ENCODE peak calls at places on chromosome 22, in four cellular contexts. E, F, T and U are unnamed samples.

GRCh38 chr22:33720166-33720878 is 200.0 kb downstream of the LARGE1 start:
- DNase-seq in T (no peak), E (no peak), F (no peak), U (no peak)

GRCh38 chr22:39773976-39774539 is 119.5 kb downstream of the ENTHD1 start:
- DNase-seq in F (peak), T (no peak), E (peak), U (peak)

GRCh38 chr22:33640900-33641299 is 279.4 kb downstream of the LARGE1 start:
- DNase-seq in F (no peak), T (no peak), E (no peak), U (no peak)

GRCh38 chr22:43749473-43749872 is 62.6 kb downstream of the EFCAB6 start:
- DNase-seq in T (no peak), F (no peak), E (no peak), U (no peak)

GRCh38 chr22:16955678-16956210 is 52.3 kb downstream of the GAB4 start:
- DNase-seq in F (no peak), E (no peak), T (no peak), U (no peak)

GRCh38 chr22:40484906-40485660 is 114.7 kb downstream of the SGSM3 start:
- DNase-seq in E (no peak), F (no peak), T (no peak), U (peak)

GRCh38 chr22:44550666-44551491 is 52.8 kb upstream of the RTL6 start:
- DNase-seq in T (no peak), E (peak), F (peak), U (peak)

GRCh38 chr22:35552846-35553245 is 12.2 kb downstream of the RASD2 start:
- DNase-seq in T (no peak), F (no peak), E (no peak), U (no peak)

GRCh38 chr22:23213581-23214341 is 33.5 kb downstream of the BCR start:
- DNase-seq in E (no peak), F (no peak), T (no peak), U (no peak)

GRCh38 chr22:21741790-21742189 is 6.2 kb upstream of the YPEL1 start:
- DNase-seq in F (no peak), T (no peak), E (no peak), U (no peak)

GRCh38 chr22:25930710-25931353 is 188.8 kb downstream of the MYO18B start:
- DNase-seq in E (no peak), F (no peak), T (no peak), U (no peak)

GRCh38 chr22:28514314-28514713 is 165.3 kb downstream of the TTC28 start:
- DNase-seq in T (no peak), E (no peak), F (no peak), U (no peak)

GRCh38 chr22:44807232-44807631 is 54.9 kb downstream of the ARHGAP8 start:
- DNase-seq in F (no peak), E (no peak), T (no peak), U (no peak)

GRCh38 chr22:45451988-45452387 is 38.5 kb downstream of the RIBC2 start:
- DNase-seq in T (no peak), E (no peak), F (no peak), U (no peak)

GRCh38 chr22:35850831-35851230 is 133.2 kb downstream of the APOL5 start:
- DNase-seq in E (no peak), T (no peak), F (no peak), U (no peak)

GRCh38 chr22:19289475-19290161 is 1.9 kb downstream of the CLTCL1 start:
- DNase-seq in F (no peak), E (no peak), T (no peak), U (peak)

GRCh38 chr22:23282089-23282501 is 101.8 kb downstream of the BCR start:
- DNase-seq in T (peak), F (peak), E (peak), U (peak)

GRCh38 chr22:22959147-22959827 is 71.7 kb downstream of the IGLL5 start:
- DNase-seq in E (peak), T (peak), F (peak), U (peak)

GRCh38 chr22:39242809-39243442 is 1.9 kb downstream of the PDGFB start:
- DNase-seq in T (peak), F (no peak), E (peak), U (no peak)

GRCh38 chr22:33597274-33597985 is 322.8 kb downstream of the LARGE1 start:
- DNase-seq in T (no peak), E (peak), F (no peak), U (no peak)

GRCh38 chr22:34395370-34395769 is 475.1 kb upstream of the LARGE1 start:
- DNase-seq in T (no peak), E (no peak), F (no peak), U (no peak)

GRCh38 chr22:32852346-32853251 is 51.1 kb downstream of the TIMP3 start:
- DNase-seq in F (no peak), E (peak), T (no peak), U (peak)

GRCh38 chr22:22843848-22844247 is 43.8 kb upstream of the IGLL5 start:
- DNase-seq in F (no peak), E (no peak), T (no peak), U (no peak)

GRCh38 chr22:44403166-44403565 is 90.4 kb upstream of the SHISAL1 start:
- DNase-seq in F (no peak), T (no peak), E (no peak), U (no peak)

GRCh38 chr22:17130199-17130598 is 9.0 kb upstream of the TMEM121B start:
- DNase-seq in T (no peak), F (no peak), E (no peak), U (no peak)

GRCh38 chr22:11066458-11067285 is 4461.3 kb upstream of the OR11H1 start:
- DNase-seq in E (no peak), F (no peak), T (no peak), U (no peak)

GRCh38 chr22:21657361-21658118 is 8.3 kb upstream of the PPIL2 start:
- DNase-seq in T (peak), F (peak), E (peak), U (peak)

GRCh38 chr22:28544431-28544868 is 135.2 kb downstream of the TTC28 start:
- DNase-seq in E (no peak), F (no peak), T (no peak), U (no peak)

GRCh38 chr22:45516923-45517675 is 14.4 kb downstream of the FBLN1 start:
- DNase-seq in T (peak), F (no peak), E (no peak), U (peak)

GRCh38 chr22:26264162-26264561 is 94.9 kb downstream of the SEZ6L start:
- DNase-seq in T (no peak), F (no peak), E (no peak), U (no peak)

GRCh38 chr22:22866381-22867111 is 21.1 kb upstream of the IGLL5 start:
- DNase-seq in F (no peak), T (no peak), E (no peak), U (no peak)

GRCh38 chr22:50708474-50708873 is 29.5 kb upstream of the ACR start:
- DNase-seq in E (no peak), T (no peak), F (no peak), U (no peak)

GRCh38 chr22:48084041-48084748 is 1321.7 kb downstream of the TBC1D22A start:
- DNase-seq in F (no peak), E (no peak), T (no peak), U (no peak)

GRCh38 chr22:40462195-40462988 is 92.0 kb downstream of the SGSM3 start:
- DNase-seq in T (no peak), E (no peak), F (peak), U (no peak)

GRCh38 chr22:45268167-45268957 is 16.4 kb upstream of the UPK3A start:
- DNase-seq in E (no peak), F (peak), T (peak), U (peak)

GRCh38 chr22:35152316-35152715 is 86.4 kb downstream of the ISX start:
- DNase-seq in E (no peak), T (no peak), F (no peak), U (no peak)

GRCh38 chr22:43901976-43902643 is 10.3 kb upstream of the PNPLA5 start:
- DNase-seq in T (no peak), F (no peak), E (no peak), U (peak)

GRCh38 chr22:27436591-27436990 is 365.0 kb downstream of the MN1 start:
- DNase-seq in F (no peak), T (no peak), E (no peak), U (no peak)

GRCh38 chr22:27437570-27437969 is 364.0 kb downstream of the MN1 start:
- DNase-seq in E (no peak), F (no peak), T (no peak), U (no peak)

GRCh38 chr22:27439131-27439530 is 362.4 kb downstream of the MN1 start:
- DNase-seq in E (no peak), F (no peak), T (no peak), U (no peak)

GRCh38 chr22:27435839-27436581 is 365.5 kb downstream of the MN1 start:
- DNase-seq in T (no peak), E (no peak), F (no peak), U (peak)

DNA sequence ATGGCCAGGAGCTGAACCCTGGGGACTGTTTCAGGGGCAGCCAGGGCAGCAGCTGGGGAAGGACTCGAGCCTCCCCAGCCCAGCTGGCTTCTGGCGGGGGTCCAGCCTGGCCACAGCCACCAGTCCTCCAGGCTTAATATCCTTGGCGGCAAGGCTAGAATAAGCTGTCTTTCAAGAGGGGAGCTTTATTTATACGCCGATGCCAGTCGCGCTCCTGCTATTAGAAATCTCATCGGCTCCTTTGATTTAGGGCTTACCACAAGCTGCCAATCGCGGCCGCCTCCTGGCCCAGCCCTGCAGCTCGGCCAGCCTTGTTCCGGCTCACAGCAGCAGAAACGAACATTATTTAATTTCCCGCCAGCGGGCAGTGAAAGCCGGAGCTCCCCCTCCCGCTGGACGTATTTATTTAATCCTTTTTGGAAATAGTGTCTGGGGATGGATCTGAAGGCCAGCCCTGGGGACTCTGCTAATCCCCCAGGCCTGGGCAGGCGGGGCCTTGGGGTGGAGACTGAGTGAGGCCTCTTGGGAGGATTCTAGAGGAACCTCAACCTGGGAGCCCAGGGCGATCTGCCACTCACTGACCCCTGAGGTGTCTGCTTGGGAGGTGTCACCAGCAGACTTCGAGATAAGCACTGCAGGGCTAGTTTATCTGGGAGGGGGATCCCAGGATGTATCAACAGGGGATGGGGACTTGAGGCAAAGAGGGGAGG is 363.1 kb downstream of the MN1 start:
- DNase-seq in E (peak), F (no peak), T (peak), U (no peak)
- TF ChIP-seq CTCF in E (no peak), F (no peak), T (no peak), U (no peak)

GRCh38 chr22:49630448-49630946 is 197.2 kb downstream of the BRD1 start:
- DNase-seq in T (no peak), E (no peak), F (no peak), U (no peak)
- H3K4me3 ChIP-seq in T (no peak), E (no peak), F (no peak), U (no peak)

GRCh38 chr22:38203855-38204497 is 2.2 kb downstream of the MAFF start:
- DNase-seq in E (no peak), T (no peak), F (no peak), U (peak)

GRCh38 chr22:38201371-38201717 is 450 bp upstream of the MAFF start:
- DNase-seq in E (no peak), F (peak), T (no peak), U (no peak)

GRCh38 chr22:38201718-38202436 is at the start of gene MAFF:
- DNase-seq in F (peak), E (peak), T (peak), U (peak)

GRCh38 chr22:38203090-38203810 is 1.5 kb downstream of the MAFF start:
- DNase-seq in T (peak), F (peak), E (peak), U (peak)

GRCh38 chr22:38202437-38203089 is 769 bp downstream of the MAFF start:
- DNase-seq in F (peak), E (peak), T (peak), U (peak)
- TF ChIP-seq CTCF in F (peak), E (peak), T (no peak), U (no peak)

DNA sequence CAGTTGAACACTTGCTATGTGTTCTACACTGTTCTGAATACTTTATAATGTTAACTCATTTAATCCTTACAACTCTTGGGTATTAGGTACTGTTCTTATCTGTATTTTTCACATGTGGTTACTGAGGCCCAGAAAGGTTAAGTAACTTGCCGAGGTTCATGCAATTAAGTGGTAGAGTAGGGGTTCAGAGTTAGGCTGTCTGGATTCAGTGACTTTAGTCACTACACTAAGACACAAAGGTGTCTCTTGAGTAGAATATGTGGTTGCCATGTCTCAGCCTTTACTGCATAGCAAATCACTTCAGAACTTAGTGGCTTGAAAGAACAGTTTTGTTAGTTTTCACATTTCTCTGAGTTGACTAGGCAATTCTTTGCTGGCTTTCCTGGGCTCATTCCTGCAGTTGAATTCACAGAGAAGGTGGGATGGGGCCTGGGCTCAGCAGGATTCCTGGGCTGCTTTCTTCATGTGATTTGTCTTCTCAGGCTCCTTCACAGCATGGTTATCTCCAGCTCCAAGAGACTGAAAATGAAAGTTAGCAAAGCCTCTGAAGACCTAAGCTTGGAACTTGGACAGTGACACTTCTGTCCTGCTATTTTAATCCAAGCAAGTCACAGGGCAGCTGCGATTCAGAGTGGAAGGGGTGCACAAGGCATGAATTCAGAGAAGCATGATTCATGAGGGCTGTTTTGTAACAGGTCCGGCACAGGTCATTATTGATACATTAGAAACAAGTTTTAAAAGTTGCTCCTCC is 68.2 kb downstream of the SPECC1L start:
- DNase-seq in T (no peak), F (no peak), E (no peak), U (peak)
- H3K4me3 ChIP-seq in T (no peak), F (no peak), E (no peak), U (no peak)

DNA sequence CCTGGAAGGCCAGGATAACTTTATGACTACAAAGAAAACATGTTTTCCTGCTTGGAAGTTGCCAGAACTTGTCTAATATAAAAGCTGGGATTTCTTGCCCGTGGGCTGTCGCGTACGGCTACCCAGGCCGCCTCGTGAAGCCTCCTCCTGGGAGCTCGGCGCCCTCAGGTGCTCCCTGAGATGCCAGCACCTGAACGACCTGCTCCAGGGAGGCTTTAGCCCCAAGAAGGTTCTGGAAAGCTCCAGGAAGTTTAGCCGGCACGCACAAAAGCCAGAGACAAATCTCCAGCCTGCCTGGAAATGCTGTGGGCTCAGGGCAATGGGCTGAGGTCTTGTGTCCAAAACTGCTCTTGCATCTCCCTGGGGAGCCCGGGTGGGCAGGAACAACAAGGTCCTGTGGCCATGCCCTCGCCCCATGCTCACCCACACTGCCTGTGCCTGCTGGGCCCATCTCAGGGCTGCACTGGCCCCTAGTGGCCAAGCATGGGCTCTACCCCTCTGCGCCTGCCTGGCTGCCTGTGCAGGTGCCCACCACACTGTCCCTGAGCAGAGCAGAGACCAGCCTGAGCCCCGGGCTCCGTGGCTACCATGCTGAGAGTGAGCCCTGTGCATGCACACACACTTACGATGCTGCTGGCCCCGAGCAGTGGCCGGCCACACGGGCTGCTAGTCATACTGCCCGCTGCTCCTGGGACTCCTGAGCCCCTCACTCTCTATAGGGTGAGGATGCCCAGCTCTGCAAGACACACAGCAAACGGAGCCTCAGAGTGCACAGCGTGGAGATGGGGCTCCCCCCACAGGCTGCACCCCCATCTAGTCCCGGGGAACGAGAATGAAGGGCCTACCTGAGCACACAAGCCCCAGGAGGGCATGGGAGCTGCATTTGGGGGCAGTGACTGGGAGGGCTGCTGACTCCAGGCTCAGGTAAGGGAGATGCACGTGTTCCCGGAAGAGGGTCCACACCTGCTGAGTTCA is 4.9 kb upstream of the CELSR1 start:
- DNase-seq in T (peak), F (peak), E (peak), U (peak)
- TF ChIP-seq CTCF in T (peak), F (peak), E (peak), U (peak)

GRCh38 chr22:31495343-31495742 is 993 bp upstream of the SFI1 start:
- DNase-seq in E (no peak), F (no peak), T (no peak), U (no peak)
- H3K4me3 ChIP-seq in E (no peak), F (peak), T (peak), U (peak)

GRCh38 chr22:37710675-37711074 is 13.8 kb downstream of the TRIOBP start:
- DNase-seq in E (no peak), F (no peak), T (no peak), U (no peak)
- TF ChIP-seq CTCF in E (no peak), F (no peak), T (no peak), U (no peak)

DNA sequence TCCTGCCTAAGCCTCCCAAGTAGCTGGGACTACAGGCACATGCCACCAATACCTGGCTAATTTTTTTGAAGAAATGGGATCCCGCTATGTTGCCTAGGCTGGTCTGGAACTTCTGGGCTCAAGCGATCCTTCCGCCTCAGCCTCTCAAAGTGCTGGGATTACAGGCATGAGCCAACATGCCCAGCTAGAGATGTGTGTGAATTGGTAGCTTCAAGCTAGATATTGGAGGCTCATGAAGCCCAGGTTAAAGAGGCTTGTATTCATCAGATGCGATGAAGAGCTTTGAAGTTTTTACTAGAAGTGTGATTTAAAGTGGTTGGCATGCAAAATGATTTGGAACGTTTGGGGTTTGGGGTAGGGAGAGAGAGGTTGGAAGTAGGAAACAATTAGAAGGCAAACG is 19.6 kb downstream of the NF2 start:
- DNase-seq in F (no peak), T (no peak), E (no peak), U (no peak)
- H3K4me3 ChIP-seq in F (no peak), T (no peak), E (no peak), U (no peak)